ENCODE peak calls at places on chromosomes 12 and 14, in six cellular contexts. L is HepG2, E is HCT116, S is K562, Y is GM12878, W is H1. T is an unnamed sample.

GRCh38 chr12:94699796-94700195 is 49.4 kb upstream of the TMCC3 start:
- DNase-seq in L (no peak), E (no peak), S (no peak), Y (no peak), W (no peak), T (no peak)

GRCh38 chr14:59576332-59577294 is at the start of gene CCDC175:
- DNase-seq in L (peak; percentile 66), E (peak; percentile 60), S (peak; percentile 82), Y (peak; percentile 7), W (peak; percentile 93), T (peak; percentile 82)

GRCh38 chr12:80676856-80677255 is 30.6 kb upstream of the MYF6 start:
- DNase-seq in L (no peak), E (no peak), S (no peak), Y (no peak), W (no peak), T (no peak)

GRCh38 chr14:42563313-42563712 is 956.6 kb downstream of the LRFN5 start:
- DNase-seq in L (no peak), E (no peak), S (no peak), Y (no peak), W (no peak), T (no peak)

GRCh38 chr14:23294346-23294733 is 8.3 kb downstream of the PPP1R3E start:
- DNase-seq in L (no peak), E (no peak), S (no peak), Y (no peak), W (no peak), T (no peak)

GRCh38 chr14:52031781-52032180 is 37.1 kb downstream of the NID2 start:
- DNase-seq in L (no peak), E (no peak), S (no peak), Y (no peak), W (no peak), T (no peak)

GRCh38 chr12:92927055-92927435 is 2.0 kb downstream of the EEA1 start:
- DNase-seq in L (peak; percentile 29), E (no peak), S (no peak), Y (peak; percentile 44), W (no peak), T (no peak)

GRCh38 chr14:82999802-83000201 is 1466.1 kb upstream of the SEL1L start:
- DNase-seq in L (no peak), E (no peak), S (no peak), Y (no peak), W (no peak), T (no peak)

GRCh38 chr12:107844312-107844921 is 69.9 kb downstream of the ASCL4 start:
- DNase-seq in L (no peak), E (no peak), S (no peak), Y (no peak), W (peak; percentile 72), T (peak; percentile 13)

GRCh38 chr14:60565211-60565610 is 56.3 kb downstream of the SIX6 start:
- DNase-seq in L (no peak), E (no peak), S (no peak), Y (no peak), W (no peak), T (no peak)

GRCh38 chr12:12081836-12082497 is 11.2 kb downstream of the BCL2L14 start:
- DNase-seq in L (peak; percentile 70), E (peak; percentile 29), S (peak; percentile 32), Y (peak; percentile 39), W (peak; percentile 52), T (no peak)

DNA sequence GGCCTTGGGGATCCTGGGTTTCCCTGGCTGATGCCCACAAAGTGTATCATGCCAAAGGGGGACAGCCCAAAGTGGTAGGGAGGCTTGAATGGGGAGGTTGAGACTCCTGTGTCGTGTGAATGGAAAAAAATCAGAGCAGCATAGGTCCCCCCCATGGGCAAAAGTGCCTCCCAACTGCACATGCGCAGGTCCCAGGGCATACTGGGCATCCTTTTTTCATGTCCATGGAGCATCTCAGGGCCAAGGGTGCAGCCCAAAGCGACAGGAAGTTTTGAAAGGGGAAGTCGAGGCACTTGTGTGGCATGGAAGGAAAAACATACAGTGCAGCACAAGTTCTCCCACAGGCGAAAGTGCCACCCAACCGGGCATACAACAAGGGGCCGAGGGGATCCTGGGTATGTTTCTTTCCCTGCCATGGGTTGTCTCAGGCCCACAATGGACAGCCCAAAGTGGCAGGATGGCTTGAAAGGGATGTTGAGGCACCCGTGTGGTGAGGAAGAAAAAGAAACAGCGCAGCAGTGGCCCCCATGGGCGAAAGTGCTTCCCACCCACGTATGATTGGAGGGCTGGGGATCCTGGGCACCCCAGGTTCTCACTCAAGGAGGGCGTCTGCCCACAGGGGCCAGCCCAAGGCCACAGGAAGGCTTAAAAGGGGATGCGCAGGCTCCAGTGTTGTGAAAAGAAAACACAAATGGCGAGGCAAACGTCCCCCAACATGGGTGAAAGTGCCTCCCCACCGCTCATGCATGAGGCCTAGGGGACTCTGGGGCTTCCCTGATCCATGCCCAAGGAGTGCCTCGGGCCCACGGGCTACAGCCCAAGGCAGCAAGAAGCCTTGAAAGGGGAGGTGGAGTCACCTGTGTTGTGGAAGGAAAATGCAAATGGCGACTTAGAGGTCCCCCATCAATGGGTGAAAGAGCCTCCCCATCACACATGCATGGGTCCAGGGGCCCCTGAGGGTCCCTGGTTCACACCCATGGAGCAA is 573.7 kb downstream of the ALG10 start:
- DNase-seq in L (no peak), E (no peak), S (peak; percentile 1), Y (no peak), W (no peak), T (no peak)
- H3K9me3 ChIP-seq in L (peaks cover 100% of the 10 kb centered on the region), E (peaks cover 22% of the 10 kb centered on the region), S (no peaks in the 10 kb centered on the region), Y (no peaks in the 10 kb centered on the region), W (peaks cover 86% of the 10 kb centered on the region), T (peaks cover 55% of the 10 kb centered on the region)

GRCh38 chr12:47238665-47239064 is 158.9 kb upstream of the AMIGO2 start:
- DNase-seq in L (no peak), E (no peak), S (no peak), Y (no peak), W (no peak), T (no peak)
- H3K4me3 ChIP-seq in L (no peak overlapping the region), E (no peak overlapping the region), S (no peak overlapping the region), Y (no peak overlapping the region), W (no peak overlapping the region), T (no peak overlapping the region)

DNA sequence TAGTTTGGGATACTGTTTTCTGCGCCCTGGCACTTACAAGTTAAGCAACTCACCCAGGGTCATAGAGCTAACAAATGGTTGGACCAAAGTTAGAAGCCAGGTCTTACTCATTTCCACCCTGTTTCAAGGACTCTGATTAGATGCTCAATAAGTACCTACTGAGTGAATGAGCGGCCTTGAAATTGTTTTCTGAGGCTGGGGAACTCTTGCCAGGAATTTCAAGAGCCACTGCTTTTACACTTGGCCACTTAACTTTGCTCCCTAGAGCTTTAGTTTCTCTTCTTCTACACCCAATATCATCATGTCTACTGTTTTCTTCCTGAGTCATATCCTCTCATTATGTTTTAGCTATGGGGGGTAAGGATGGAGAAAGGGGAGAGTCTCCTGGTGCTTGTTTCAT is 431.6 kb downstream of the ZFP36L1 start:
- DNase-seq in L (no peak), E (no peak), S (no peak), Y (no peak), W (no peak), T (no peak)
- TF ChIP-seq ZNF274 in L (no peak), E (no peak), S (no peak), Y (no peak), W (no peak), T (no peak)

DNA sequence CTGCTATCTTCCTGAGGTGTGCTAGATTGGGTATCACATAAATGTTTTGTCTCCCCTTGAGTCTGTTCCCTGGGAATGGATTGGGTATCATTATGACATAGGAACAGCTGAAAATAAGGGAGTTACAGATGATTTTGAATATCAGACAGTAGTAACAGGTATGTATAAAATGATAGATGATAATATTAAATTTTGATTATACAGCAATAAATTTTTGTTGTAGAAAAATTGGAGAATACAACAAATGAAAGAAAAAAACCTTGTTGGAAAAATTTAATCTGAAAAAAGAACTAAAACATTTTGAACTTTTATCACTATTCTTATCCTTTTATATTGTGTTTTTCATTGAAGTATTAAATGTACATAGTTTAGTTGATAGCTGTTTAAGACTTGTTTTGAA is 43.2 kb downstream of the FBXO34 start:
- DNase-seq in L (no peak), E (no peak), S (no peak), Y (no peak), W (no peak), T (no peak)
- H3K9me3 ChIP-seq in L (peaks cover 22% of the 10 kb centered on the region), E (peaks cover 4% of the 10 kb centered on the region), S (peaks cover 7% of the 10 kb centered on the region), Y (peaks cover 12% of the 10 kb centered on the region), W (peaks cover 30% of the 10 kb centered on the region), T (peaks cover 37% of the 10 kb centered on the region)

GRCh38 chr12:77324416-77324762 is 259.0 kb upstream of the E2F7 start:
- DNase-seq in L (no peak), E (no peak), S (no peak), Y (no peak), W (no peak), T (no peak)
- H3K4me3 ChIP-seq in L (no peak overlapping the region), E (peak overlapping the region; percentile 61), S (peak overlapping the region; percentile 15), Y (peak overlapping the region; percentile 53), W (peak overlapping the region; percentile 69), T (peak overlapping the region; percentile 47)

GRCh38 chr12:81992461-81992860 is 233.3 kb upstream of the PPFIA2 start:
- DNase-seq in L (no peak), E (peak; percentile 21), S (no peak), Y (no peak), W (no peak), T (peak; percentile 36)
- TF ChIP-seq ZNF274 in L (no peak), E (no peak), S (no peak), Y (no peak), W (no peak), T (no peak)

DNA sequence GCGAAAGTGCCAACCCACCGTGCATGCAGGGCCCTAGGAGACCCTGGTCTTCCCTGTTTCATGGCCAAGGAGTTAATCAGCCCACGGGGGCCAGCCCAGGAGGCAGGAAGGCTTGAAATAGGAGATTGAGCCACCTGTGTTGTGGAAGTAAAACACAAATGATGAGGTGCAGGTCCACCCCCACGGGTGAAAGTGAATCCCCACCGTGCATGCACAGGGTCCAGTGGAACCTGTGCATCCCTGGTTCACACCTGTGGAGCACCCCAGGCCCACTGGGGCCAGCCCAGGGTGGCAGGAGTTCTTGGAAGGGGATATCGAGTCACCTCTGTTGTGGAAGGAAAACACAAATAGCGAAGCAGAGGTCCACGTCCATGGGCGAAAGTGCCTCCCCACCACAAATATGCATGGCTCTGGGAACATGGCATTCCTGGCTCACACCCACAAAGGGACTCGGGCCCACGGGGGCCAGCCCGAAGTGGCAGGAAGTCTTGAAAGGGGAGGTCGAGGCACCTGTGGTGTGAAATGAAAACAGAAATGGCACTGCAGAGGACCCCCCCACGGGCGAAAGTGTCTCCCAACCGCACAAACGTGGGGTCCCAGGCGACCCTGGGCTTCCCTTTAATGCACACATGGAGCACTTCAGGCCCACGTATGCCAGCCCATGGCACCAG is 381.5 kb downstream of the ALG10 start:
- DNase-seq in L (no peak), E (no peak), S (peak; percentile 0), Y (no peak), W (peak; percentile 8), T (no peak)
- H3K9me3 ChIP-seq in L (peaks cover 66% of the 10 kb centered on the region), E (no peaks in the 10 kb centered on the region), S (no peaks in the 10 kb centered on the region), Y (no peaks in the 10 kb centered on the region), W (peaks cover 94% of the 10 kb centered on the region), T (peaks cover 26% of the 10 kb centered on the region)

DNA sequence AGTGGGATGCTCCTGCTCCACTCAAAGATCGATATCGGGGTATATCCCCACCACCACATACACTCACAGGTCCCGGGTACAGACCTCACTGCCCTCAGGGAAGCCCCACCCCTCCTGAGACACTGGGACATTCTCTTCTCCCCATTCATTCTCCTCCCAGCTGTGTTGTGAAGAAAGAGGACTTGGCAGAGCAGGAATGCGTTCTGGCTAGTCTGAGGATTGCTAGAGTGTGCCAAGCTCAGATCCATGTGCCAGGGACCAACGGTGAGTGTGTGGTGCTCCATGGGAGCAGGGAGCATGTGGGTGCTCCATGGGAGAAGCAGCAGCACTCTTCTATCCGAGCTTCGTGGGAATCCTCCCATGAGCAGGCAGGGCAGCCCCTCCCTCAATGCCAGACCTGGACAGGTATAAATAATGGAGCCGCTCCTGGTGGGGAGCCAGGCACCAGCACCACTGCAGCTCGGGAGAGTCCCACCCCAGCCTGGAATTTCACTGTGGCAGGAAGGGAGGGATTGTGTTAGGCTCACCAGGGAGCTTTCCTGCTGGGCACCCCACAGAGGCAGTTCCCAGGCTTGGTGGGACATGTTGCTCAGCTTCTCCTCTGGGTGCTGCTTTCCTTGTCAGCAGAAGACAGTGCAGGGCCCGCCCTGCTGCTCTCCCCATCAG is 2.3 kb upstream of the KRT5 start:
- DNase-seq in L (no peak), E (peak; percentile 27), S (no peak), Y (no peak), W (peak; percentile 27), T (no peak)
- H3K4me3 ChIP-seq in L (no peak overlapping the region), E (peak overlapping the region; percentile 37), S (no peak overlapping the region), Y (no peak overlapping the region), W (no peak overlapping the region), T (no peak overlapping the region)

T was measured in NT2/D1.